ENCODE peak calls at places on chromosomes 12 and 14, in eight cellular contexts. D is neural progenitor cell, K is hepatocyte, L is gastrocnemius medialis, X is breast epithelium, E is upper lobe of right lung, G is heart right ventricle, Q is PC-9. P is an unnamed sample.
A peak's percentile ranks its signal among the peaks of the same experiment; 100 is the strongest.

GRCh38 chr12:103620395-103620794 is 33.3 kb downstream of the STAB2 start:
- DNase-seq in D (no peak), K (no peak), L (no peak), X (no peak), E (no peak), G (no peak), Q (no peak), P (no peak)

GRCh38 chr14:35374273-35374681 is 30.3 kb downstream of the NFKBIA start:
- DNase-seq in D (no peak), K (peak; percentile 77), L (peak; percentile 45), X (peak; percentile 62), E (no peak), G (no peak), Q (peak; percentile 49), P (peak; percentile 94)

GRCh38 chr14:46063872-46064271 is 587.7 kb downstream of the RPL10L start:
- DNase-seq in D (peak; percentile 15), K (peak; percentile 6), L (no peak), X (no peak), E (no peak), G (no peak), Q (peak; percentile 2), P (no peak)

GRCh38 chr14:77469539-77469938 is 11.6 kb downstream of the AHSA1 start:
- DNase-seq in D (no peak), K (no peak), L (no peak), X (no peak), E (no peak), G (no peak), Q (no peak), P (no peak)

GRCh38 chr12:11807453-11807852 is 158.0 kb downstream of the ETV6 start:
- DNase-seq in D (no peak), K (no peak), L (no peak), X (no peak), E (no peak), G (no peak), Q (no peak), P (no peak)

GRCh38 chr14:77099425-77100167 is 1.5 kb downstream of the CIPC start:
- DNase-seq in D (no peak), K (peak; percentile 66), L (no peak), X (no peak), E (no peak), G (no peak), Q (no peak), P (no peak)

GRCh38 chr12:1305063-1305434 is 289.3 kb downstream of the FBXL14 start:
- DNase-seq in D (no peak), K (no peak), L (no peak), X (no peak), E (no peak), G (no peak), Q (no peak), P (peak; percentile 45)

GRCh38 chr12:44748950-44749468 is 127.1 kb downstream of the NELL2 start:
- DNase-seq in D (no peak), K (no peak), L (no peak), X (no peak), E (no peak), G (no peak), Q (no peak), P (no peak)

GRCh38 chr12:77796775-77797174 is 33.9 kb upstream of the NAV3 start:
- DNase-seq in D (no peak), K (no peak), L (no peak), X (no peak), E (no peak), G (no peak), Q (no peak), P (no peak)

GRCh38 chr14:48274826-48275225 is 599.4 kb upstream of the MDGA2 start:
- DNase-seq in D (no peak), K (no peak), L (no peak), X (no peak), E (no peak), G (no peak), Q (no peak), P (no peak)

GRCh38 chr14:23093993-23094665 is 807 bp downstream of the ACIN1 start:
- DNase-seq in D (no peak), K (no peak), L (no peak), X (no peak), E (no peak), G (no peak), Q (no peak), P (no peak)

GRCh38 chr12:132955933-132956725 is at the start of gene ZNF605:
- DNase-seq in D (peak; percentile 95), K (peak; percentile 93), L (peak; percentile 70), X (peak; percentile 57), E (peak; percentile 95), G (peak; percentile 91), Q (peak; percentile 84), P (peak; percentile 100)
- H3K9me3 ChIP-seq in D (peaks cover 16% of the 10 kb centered on the region), K (peaks cover 17% of the 10 kb centered on the region), L (peaks cover 14% of the 10 kb centered on the region), X (peaks cover 33% of the 10 kb centered on the region), E (no peaks in the 10 kb centered on the region), G (peaks cover 11% of the 10 kb centered on the region), Q (peaks cover 18% of the 10 kb centered on the region), P (peaks cover 7% of the 10 kb centered on the region)

GRCh38 chr14:90114554-90114953 is 52.8 kb downstream of the KCNK13 start:
- DNase-seq in D (peak; percentile 34), K (no peak), L (no peak), X (no peak), E (no peak), G (no peak), Q (no peak), P (no peak)
- TF ChIP-seq CTCF in D (peak; percentile 48), K (peak; percentile 12), L (no peak), X (no peak), E (no peak), G (no peak), Q (no peak), P (peak; percentile 9)

GRCh38 chr12:34394211-34395055 is 372.1 kb downstream of the ALG10 start:
- DNase-seq in D (no peak), K (no peak), L (peak; percentile 0), X (peak; percentile 7), E (peak; percentile 47), G (no peak), Q (no peak), P (peak; percentile 75)
- H3K9me3 ChIP-seq in D (no peaks in the 10 kb centered on the region), K (no peaks in the 10 kb centered on the region), L (no peaks in the 10 kb centered on the region), X (peaks cover 97% of the 10 kb centered on the region), E (peaks cover 8% of the 10 kb centered on the region), G (peaks cover 14% of the 10 kb centered on the region), Q (no peaks in the 10 kb centered on the region), P (no peaks in the 10 kb centered on the region)

DNA sequence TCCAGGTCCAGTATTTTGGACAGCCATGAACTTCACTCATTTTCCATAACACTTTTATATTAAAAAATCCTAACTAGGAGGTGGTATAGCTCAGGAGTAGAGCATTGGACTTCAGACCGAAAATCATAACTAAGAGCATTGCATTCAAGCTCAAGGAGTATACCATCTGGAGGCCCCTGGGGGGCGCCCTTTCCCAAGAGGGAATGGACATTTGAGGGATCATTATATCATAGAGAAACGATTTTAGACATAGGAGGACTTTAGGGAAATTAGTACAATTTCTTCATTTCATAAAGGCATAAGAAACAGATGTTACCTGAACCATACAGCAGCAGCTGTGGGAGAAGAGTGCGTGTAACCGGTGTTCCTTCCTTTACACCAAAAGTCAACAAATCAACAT is 5.2 kb upstream of the ATG14 start:
- DNase-seq in D (peak; percentile 66), K (peak; percentile 34), L (no peak), X (no peak), E (no peak), G (no peak), Q (peak; percentile 9), P (no peak)
- TF ChIP-seq CTCF in D (peak; percentile 91), K (peak; percentile 34), L (no peak), X (no peak), E (peak; percentile 36), G (peak; percentile 31), Q (peak; percentile 69), P (peak; percentile 63)

GRCh38 chr14:98819867-98820206 is 452.2 kb downstream of the BCL11B start:
- DNase-seq in D (no peak), K (no peak), L (no peak), X (no peak), E (no peak), G (no peak), Q (no peak), P (no peak)
- H3K9me3 ChIP-seq in D (no peaks in the 10 kb centered on the region), K (no peaks in the 10 kb centered on the region), L (no peaks in the 10 kb centered on the region), X (no peaks in the 10 kb centered on the region), E (no peaks in the 10 kb centered on the region), G (no peaks in the 10 kb centered on the region), Q (no peaks in the 10 kb centered on the region), P (no peaks in the 10 kb centered on the region)

GRCh38 chr14:75909630-75910029 is 72.2 kb downstream of the TGFB3 start:
- DNase-seq in D (no peak), K (no peak), L (peak; percentile 44), X (peak; percentile 57), E (no peak), G (no peak), Q (no peak), P (no peak)
- TF ChIP-seq CTCF in D (no peak), K (no peak), L (no peak), X (no peak), E (no peak), G (no peak), Q (no peak), P (no peak)